ENCODE peak calls at places on chromosomes 11 and 22, in six cellular contexts. P is amniotic stem cell; O is GM03348; D is activated CD8-positive, alpha-beta memory T cell treated with anti-CD3 and anti-CD28 coated beads for 4 hours; Z is foreskin fibroblast; C is heart left ventricle. N is an unnamed sample.

GRCh38 chr11:69249086-69249640 is 44.8 kb upstream of the MYEOV start:
- DNase-seq in P (no peak), O (no peak), D (no peak), Z (no peak), C (no peak), N (no peak)

GRCh38 chr11:118156531-118157185 is 4.0 kb upstream of the SCN4B start:
- DNase-seq in P (no peak), O (no peak), D (no peak), Z (no peak), C (no peak), N (no peak)

GRCh38 chr11:17405232-17406005 is 17.0 kb upstream of the KCNJ11 start:
- DNase-seq in P (no peak), O (peak), D (no peak), Z (peak), C (peak), N (no peak)

GRCh38 chr11:13535819-13536218 is 40.0 kb upstream of the PTH start:
- DNase-seq in P (no peak), O (no peak), D (no peak), Z (no peak), C (no peak), N (peak)

GRCh38 chr11:33708970-33709369 is 8.3 kb upstream of the C11orf91 start:
- DNase-seq in P (no peak), O (no peak), D (no peak), Z (no peak), C (no peak), N (no peak)

GRCh38 chr11:12761029-12761428 is 86.8 kb downstream of the TEAD1 start:
- DNase-seq in P (no peak), O (no peak), D (no peak), Z (peak), C (no peak), N (no peak)

GRCh38 chr22:42993651-42994275 is 21.2 kb downstream of the PACSIN2 start:
- DNase-seq in P (no peak), O (peak), D (no peak), Z (peak), C (no peak), N (no peak)

GRCh38 chr11:64219755-64220154 is 6.2 kb downstream of the TRPT1 start:
- DNase-seq in P (no peak), O (no peak), D (no peak), Z (no peak), C (no peak), N (no peak)

GRCh38 chr22:39360674-39361413 is 11.1 kb downstream of the SYNGR1 start:
- DNase-seq in P (no peak), O (no peak), D (no peak), Z (no peak), C (no peak), N (no peak)

GRCh38 chr22:36453855-36454378 is 27.5 kb downstream of the TXN2 start:
- DNase-seq in P (no peak), O (no peak), D (no peak), Z (no peak), C (no peak), N (no peak)

GRCh38 chr22:46055176-46055850 is 78.4 kb upstream of the WNT7B start:
- DNase-seq in P (no peak), O (no peak), D (no peak), Z (no peak), C (no peak), N (no peak)

GRCh38 chr11:108958446-108959123 is 293.7 kb downstream of the DDX10 start:
- DNase-seq in P (peak), O (peak), D (no peak), Z (peak), C (no peak), N (no peak)

GRCh38 chr11:1780700-1781592 is 17.2 kb upstream of the CTSD start:
- DNase-seq in P (no peak), O (no peak), D (no peak), Z (no peak), C (no peak), N (no peak)

GRCh38 chr11:44675906-44676305 is 50.9 kb upstream of the TSPAN18 start:
- DNase-seq in P (no peak), O (no peak), D (no peak), Z (no peak), C (no peak), N (no peak)

N was measured in iPS DF 19.7.